ENCODE peak calls at places on chromosomes 4 and X, in six cellular contexts. One of them, this sample, is unnamed.
A peak's percentile ranks its signal among the peaks of the same experiment; 100 is the strongest.

GRCh38 chr4:174122705-174123104 is 160.8 kb downstream of the FBXO8 start:
- DNase-seq in dorsolateral prefrontal cortex: no peak
- DNase-seq in MCF 10A: no peak
- DNase-seq in adrenal gland: no peak
- DNase-seq in RWPE1: no peak
- DNase-seq in cardiac fibroblast: peak; percentile 37
- DNase-seq in this sample: no peak

GRCh38 chr4:90121961-90122748 is 5.0 kb upstream of the CCSER1 start:
- DNase-seq in RWPE1: peak; percentile 54
- DNase-seq in adrenal gland: no peak
- DNase-seq in cardiac fibroblast: peak; percentile 3
- DNase-seq in MCF 10A: peak; percentile 81
- DNase-seq in dorsolateral prefrontal cortex: no peak
- DNase-seq in this sample: no peak

GRCh38 chr4:94262163-94263016 is 54.7 kb downstream of the SMARCAD1 start:
- DNase-seq in MCF 10A: peak; percentile 60
- DNase-seq in adrenal gland: no peak
- DNase-seq in dorsolateral prefrontal cortex: no peak
- DNase-seq in RWPE1: peak; percentile 65
- DNase-seq in cardiac fibroblast: no peak
- DNase-seq in this sample: no peak

GRCh38 chr4:140296335-140296753 is 77.1 kb upstream of the SCOC start:
- DNase-seq in adrenal gland: peak; percentile 88
- DNase-seq in cardiac fibroblast: peak; percentile 87
- DNase-seq in RWPE1: peak; percentile 42
- DNase-seq in dorsolateral prefrontal cortex: no peak
- DNase-seq in MCF 10A: peak; percentile 58
- DNase-seq in this sample: no peak

GRCh38 chr4:118289794-118290193 is 63.0 kb downstream of the PRSS12 start:
- DNase-seq in RWPE1: no peak
- DNase-seq in cardiac fibroblast: peak; percentile 76
- DNase-seq in adrenal gland: no peak
- DNase-seq in MCF 10A: no peak
- DNase-seq in dorsolateral prefrontal cortex: no peak
- DNase-seq in this sample: no peak

GRCh38 chr4:73976217-73976616 is 5.6 kb downstream of the PF4 start:
- DNase-seq in RWPE1: no peak
- DNase-seq in MCF 10A: no peak
- DNase-seq in cardiac fibroblast: no peak
- DNase-seq in dorsolateral prefrontal cortex: no peak
- DNase-seq in adrenal gland: no peak
- DNase-seq in this sample: no peak

GRCh38 chr4:188400456-188400855 is 261.2 kb downstream of the TRIML1 start:
- DNase-seq in cardiac fibroblast: no peak
- DNase-seq in dorsolateral prefrontal cortex: no peak
- DNase-seq in RWPE1: no peak
- DNase-seq in MCF 10A: no peak
- DNase-seq in adrenal gland: no peak
- DNase-seq in this sample: no peak

GRCh38 chrX:24241822-24242648 is 71.8 kb downstream of the SUPT20HL2 start:
- DNase-seq in dorsolateral prefrontal cortex: no peak
- DNase-seq in adrenal gland: no peak
- DNase-seq in cardiac fibroblast: peak; percentile 54
- DNase-seq in MCF 10A: peak; percentile 58
- DNase-seq in RWPE1: peak; percentile 29
- DNase-seq in this sample: peak; percentile 15

GRCh38 chr4:2070421-2071251 is 11.5 kb downstream of the NAT8L start:
- DNase-seq in RWPE1: no peak
- DNase-seq in adrenal gland: no peak
- DNase-seq in MCF 10A: no peak
- DNase-seq in dorsolateral prefrontal cortex: peak; percentile 39
- DNase-seq in cardiac fibroblast: no peak
- DNase-seq in this sample: no peak

GRCh38 chr4:30721353-30722091 is 1.4 kb downstream of the PCDH7 start:
- DNase-seq in cardiac fibroblast: peak; percentile 22
- DNase-seq in adrenal gland: no peak
- DNase-seq in dorsolateral prefrontal cortex: peak; percentile 70
- DNase-seq in RWPE1: peak; percentile 22
- DNase-seq in MCF 10A: peak; percentile 34
- DNase-seq in this sample: peak; percentile 30

GRCh38 chr4:74018771-74019170 is 19.7 kb downstream of the CXCL3 start:
- DNase-seq in adrenal gland: no peak
- DNase-seq in dorsolateral prefrontal cortex: no peak
- DNase-seq in RWPE1: no peak
- DNase-seq in MCF 10A: no peak
- DNase-seq in cardiac fibroblast: no peak
- DNase-seq in this sample: no peak

GRCh38 chrX:156001667-156002021 is 4.1 kb downstream of the IL9R start:
- DNase-seq in cardiac fibroblast: no peak
- DNase-seq in RWPE1: no peak
- DNase-seq in adrenal gland: no peak
- DNase-seq in MCF 10A: no peak
- DNase-seq in dorsolateral prefrontal cortex: no peak
- DNase-seq in this sample: no peak

GRCh38 chrX:135632353-135632752 is 81.1 kb upstream of the CT45A1 start:
- DNase-seq in RWPE1: no peak
- DNase-seq in dorsolateral prefrontal cortex: no peak
- DNase-seq in adrenal gland: no peak
- DNase-seq in MCF 10A: no peak
- DNase-seq in cardiac fibroblast: no peak
- DNase-seq in this sample: peak; percentile 14

GRCh38 chr4:150302553-150302952 is 224.3 kb downstream of the DCLK2 start:
- DNase-seq in dorsolateral prefrontal cortex: no peak
- DNase-seq in RWPE1: peak; percentile 76
- DNase-seq in cardiac fibroblast: peak; percentile 97
- DNase-seq in adrenal gland: peak; percentile 67
- DNase-seq in MCF 10A: peak; percentile 90
- DNase-seq in this sample: no peak

GRCh38 chrX:147173586-147173985 is 359.0 kb upstream of the CXorf51A start:
- DNase-seq in MCF 10A: no peak
- DNase-seq in dorsolateral prefrontal cortex: no peak
- DNase-seq in adrenal gland: peak; percentile 25
- DNase-seq in RWPE1: no peak
- DNase-seq in cardiac fibroblast: no peak
- DNase-seq in this sample: no peak

GRCh38 chr4:183408791-183409190 is 35.6 kb upstream of the CDKN2AIP start:
- DNase-seq in cardiac fibroblast: no peak
- DNase-seq in dorsolateral prefrontal cortex: no peak
- DNase-seq in adrenal gland: no peak
- DNase-seq in MCF 10A: no peak
- DNase-seq in RWPE1: no peak
- DNase-seq in this sample: no peak

GRCh38 chr4:151853034-151853433 is 92.2 kb upstream of the GATB start:
- DNase-seq in cardiac fibroblast: no peak
- DNase-seq in dorsolateral prefrontal cortex: no peak
- DNase-seq in MCF 10A: no peak
- DNase-seq in RWPE1: no peak
- DNase-seq in adrenal gland: no peak
- DNase-seq in this sample: no peak

GRCh38 chr4:41985151-41985550 is 3.6 kb downstream of the DCAF4L1 start:
- DNase-seq in RWPE1: no peak
- DNase-seq in dorsolateral prefrontal cortex: no peak
- DNase-seq in MCF 10A: no peak
- DNase-seq in adrenal gland: no peak
- DNase-seq in cardiac fibroblast: no peak
- DNase-seq in this sample: no peak

GRCh38 chr4:102569200-102569599 is 68.0 kb downstream of the NFKB1 start:
- DNase-seq in adrenal gland: no peak
- DNase-seq in dorsolateral prefrontal cortex: no peak
- DNase-seq in cardiac fibroblast: peak; percentile 64
- DNase-seq in RWPE1: peak; percentile 44
- DNase-seq in MCF 10A: peak; percentile 25
- DNase-seq in this sample: no peak

GRCh38 chr4:42519803-42520417 is 122.6 kb downstream of the SHISA3 start:
- DNase-seq in RWPE1: peak; percentile 26
- DNase-seq in cardiac fibroblast: peak; percentile 73
- DNase-seq in adrenal gland: peak; percentile 73
- DNase-seq in dorsolateral prefrontal cortex: no peak
- DNase-seq in MCF 10A: peak; percentile 59
- DNase-seq in this sample: peak; percentile 24

GRCh38 chrX:151776936-151777335 is 42.4 kb downstream of the CNGA2 start:
- DNase-seq in RWPE1: no peak
- DNase-seq in dorsolateral prefrontal cortex: no peak
- DNase-seq in cardiac fibroblast: no peak
- DNase-seq in adrenal gland: no peak
- DNase-seq in MCF 10A: no peak
- DNase-seq in this sample: no peak

GRCh38 chr4:2714071-2714770 is 41.9 kb downstream of the TNIP2 start:
- DNase-seq in RWPE1: no peak
- DNase-seq in MCF 10A: no peak
- DNase-seq in adrenal gland: no peak
- DNase-seq in dorsolateral prefrontal cortex: no peak
- DNase-seq in cardiac fibroblast: peak; percentile 81
- DNase-seq in this sample: no peak

GRCh38 chr4:15476396-15476795 is 6.7 kb downstream of the CC2D2A start:
- DNase-seq in dorsolateral prefrontal cortex: no peak
- DNase-seq in RWPE1: no peak
- DNase-seq in adrenal gland: no peak
- DNase-seq in MCF 10A: no peak
- DNase-seq in cardiac fibroblast: no peak
- DNase-seq in this sample: no peak

GRCh38 chr4:148315049-148315448 is 127.2 kb downstream of the NR3C2 start:
- DNase-seq in MCF 10A: no peak
- DNase-seq in cardiac fibroblast: peak; percentile 33
- DNase-seq in RWPE1: no peak
- DNase-seq in adrenal gland: no peak
- DNase-seq in dorsolateral prefrontal cortex: no peak
- DNase-seq in this sample: no peak

GRCh38 chrX:69568828-69569227 is 47.1 kb upstream of the EDA start:
- DNase-seq in cardiac fibroblast: no peak
- DNase-seq in dorsolateral prefrontal cortex: no peak
- DNase-seq in MCF 10A: no peak
- DNase-seq in RWPE1: no peak
- DNase-seq in adrenal gland: no peak
- DNase-seq in this sample: no peak

GRCh38 chr4:139973611-139974010 is 180.4 kb downstream of the MAML3 start:
- DNase-seq in RWPE1: no peak
- DNase-seq in cardiac fibroblast: no peak
- DNase-seq in dorsolateral prefrontal cortex: no peak
- DNase-seq in MCF 10A: no peak
- DNase-seq in adrenal gland: no peak
- DNase-seq in this sample: no peak

GRCh38 chr4:124694306-124694705 is 18.2 kb downstream of the ANKRD50 start:
- DNase-seq in MCF 10A: no peak
- DNase-seq in dorsolateral prefrontal cortex: no peak
- DNase-seq in adrenal gland: no peak
- DNase-seq in cardiac fibroblast: no peak
- DNase-seq in RWPE1: no peak
- DNase-seq in this sample: no peak

GRCh38 chr4:124694961-124695598 is 17.5 kb downstream of the ANKRD50 start:
- DNase-seq in RWPE1: no peak
- DNase-seq in cardiac fibroblast: peak; percentile 25
- DNase-seq in adrenal gland: no peak
- DNase-seq in MCF 10A: no peak
- DNase-seq in dorsolateral prefrontal cortex: no peak
- DNase-seq in this sample: no peak

GRCh38 chr4:124686279-124686678 is 26.3 kb downstream of the ANKRD50 start:
- DNase-seq in dorsolateral prefrontal cortex: no peak
- DNase-seq in adrenal gland: no peak
- DNase-seq in RWPE1: no peak
- DNase-seq in cardiac fibroblast: no peak
- DNase-seq in MCF 10A: no peak
- DNase-seq in this sample: no peak

GRCh38 chr4:124696182-124696581 is 16.4 kb downstream of the ANKRD50 start:
- DNase-seq in dorsolateral prefrontal cortex: no peak
- DNase-seq in RWPE1: no peak
- DNase-seq in adrenal gland: no peak
- DNase-seq in cardiac fibroblast: no peak
- DNase-seq in MCF 10A: no peak
- DNase-seq in this sample: no peak

GRCh38 chr4:124691801-124692200 is 20.7 kb downstream of the ANKRD50 start:
- DNase-seq in RWPE1: no peak
- DNase-seq in MCF 10A: no peak
- DNase-seq in dorsolateral prefrontal cortex: no peak
- DNase-seq in adrenal gland: no peak
- DNase-seq in cardiac fibroblast: no peak
- DNase-seq in this sample: no peak
- TF ChIP-seq CTCF in RWPE1: no peak
- TF ChIP-seq CTCF in MCF 10A: no peak
- TF ChIP-seq CTCF in dorsolateral prefrontal cortex: no peak
- TF ChIP-seq CTCF in adrenal gland: no peak
- TF ChIP-seq CTCF in cardiac fibroblast: no peak
- TF ChIP-seq CTCF in this sample: no peak

DNA sequence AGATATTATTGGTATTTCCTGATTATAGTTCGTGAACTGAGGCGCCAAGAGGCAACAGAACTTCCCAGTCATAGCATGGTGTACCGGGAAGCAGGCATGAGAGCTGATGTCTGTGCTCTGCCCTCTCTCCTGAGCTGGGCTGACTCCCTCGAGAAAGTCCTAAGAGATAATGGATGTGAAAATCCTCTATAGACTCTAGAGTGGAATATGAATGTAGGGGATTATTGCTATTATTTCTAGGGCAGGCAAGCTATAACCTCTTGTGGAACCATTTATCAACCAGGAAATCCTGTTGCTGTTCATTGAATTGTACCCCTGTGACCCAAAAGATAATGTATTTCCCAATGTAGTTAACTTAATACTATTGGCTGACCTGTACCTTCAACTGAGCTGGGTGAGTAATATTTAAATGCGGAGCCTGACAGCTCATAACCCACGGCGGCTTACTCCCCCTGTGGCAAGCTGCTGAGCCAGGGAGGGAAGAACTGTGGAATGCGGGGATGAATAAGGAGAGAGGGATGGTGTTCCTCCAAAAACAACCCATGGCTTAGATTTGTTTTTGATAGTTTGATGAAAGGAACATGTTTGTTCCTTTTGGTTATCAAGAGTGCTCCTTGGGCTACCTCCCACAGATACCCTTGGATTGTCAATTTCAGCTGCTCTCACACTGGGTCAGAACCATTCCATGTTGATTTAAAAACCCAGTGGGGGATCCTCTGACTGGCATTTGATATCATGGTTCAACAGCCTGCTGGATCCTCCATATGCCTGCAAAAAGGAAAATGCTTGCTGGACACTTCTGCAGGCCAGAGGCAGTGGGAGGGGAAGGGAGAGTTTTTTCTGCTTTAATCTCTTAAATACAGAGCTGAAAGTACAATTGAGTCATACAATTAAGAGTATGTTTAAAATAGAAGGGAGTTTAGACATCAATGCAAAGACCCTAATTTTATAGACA is 339.0 kb upstream of the BOD1L1 start:
- DNase-seq in MCF 10A: peak; percentile 68
- DNase-seq in cardiac fibroblast: peak; percentile 85
- DNase-seq in dorsolateral prefrontal cortex: no peak
- DNase-seq in adrenal gland: peak; percentile 40
- DNase-seq in RWPE1: peak; percentile 46
- DNase-seq in this sample: no peak
- TF ChIP-seq CTCF in MCF 10A: no peak
- TF ChIP-seq CTCF in cardiac fibroblast: no peak
- TF ChIP-seq CTCF in dorsolateral prefrontal cortex: no peak
- TF ChIP-seq CTCF in adrenal gland: peak; percentile 13
- TF ChIP-seq CTCF in RWPE1: no peak
- TF ChIP-seq CTCF in this sample: no peak

GRCh38 chr4:106691749-106692148 is 323.2 kb upstream of the GIMD1 start:
- DNase-seq in adrenal gland: no peak
- DNase-seq in MCF 10A: peak; percentile 9
- DNase-seq in RWPE1: no peak
- DNase-seq in dorsolateral prefrontal cortex: no peak
- DNase-seq in cardiac fibroblast: peak; percentile 43
- DNase-seq in this sample: no peak
- TF ChIP-seq CTCF in adrenal gland: no peak
- TF ChIP-seq CTCF in MCF 10A: no peak
- TF ChIP-seq CTCF in RWPE1: no peak
- TF ChIP-seq CTCF in dorsolateral prefrontal cortex: no peak
- TF ChIP-seq CTCF in cardiac fibroblast: peak; percentile 17
- TF ChIP-seq CTCF in this sample: no peak

GRCh38 chrX:2707334-2707760 is 16.3 kb downstream of the CD99 start:
- DNase-seq in dorsolateral prefrontal cortex: no peak
- DNase-seq in MCF 10A: peak; percentile 96
- DNase-seq in RWPE1: peak; percentile 74
- DNase-seq in adrenal gland: peak; percentile 68
- DNase-seq in cardiac fibroblast: peak; percentile 97
- DNase-seq in this sample: peak; percentile 69
- TF ChIP-seq CTCF in dorsolateral prefrontal cortex: no peak
- TF ChIP-seq CTCF in MCF 10A: no peak
- TF ChIP-seq CTCF in RWPE1: no peak
- TF ChIP-seq CTCF in adrenal gland: no peak
- TF ChIP-seq CTCF in cardiac fibroblast: no peak
- TF ChIP-seq CTCF in this sample: no peak